ENCODE peak calls at places on chromosomes 1 and 21, in four cellular contexts. Z, B, A and L are unnamed samples.

GRCh38 chr1:200302893-200303250 is 107.0 kb downstream of the ZNF281 start:
- DNase-seq in B (no peak), A (no peak), Z (no peak), L (no peak)

GRCh38 chr1:28510350-28511223 is 4.7 kb downstream of the RCC1 start:
- DNase-seq in A (no peak), Z (no peak), B (peak; percentile 68), L (no peak)

GRCh38 chr1:165624441-165624840 is 6.6 kb upstream of the MGST3 start:
- DNase-seq in A (no peak), Z (no peak), B (no peak), L (no peak)

GRCh38 chr1:89149229-89149628 is 23.3 kb upstream of the GBP2 start:
- DNase-seq in B (no peak), Z (no peak), A (no peak), L (no peak)

GRCh38 chr1:156115514-156116374 is 1.2 kb downstream of the LMNA start:
- DNase-seq in Z (no peak), A (peak; percentile 39), B (peak; percentile 53), L (no peak)

GRCh38 chr1:154751690-154752089 is 118.4 kb downstream of the KCNN3 start:
- DNase-seq in A (peak; percentile 57), B (no peak), Z (no peak), L (no peak)

GRCh38 chr1:197958438-197958837 is 41.3 kb downstream of the LHX9 start:
- DNase-seq in A (no peak), Z (no peak), B (no peak), L (no peak)

GRCh38 chr1:28088168-28088961 is at the start of gene EYA3:
- DNase-seq in A (peak; percentile 94), Z (peak; percentile 97), B (peak; percentile 99), L (peak; percentile 92)

GRCh38 chr21:29205988-29206387 is 75.5 kb downstream of the MAP3K7CL start:
- DNase-seq in A (no peak), B (no peak), Z (no peak), L (no peak)

GRCh38 chr1:3364526-3364925 is 89.9 kb upstream of the ARHGEF16 start:
- DNase-seq in B (no peak), Z (no peak), A (no peak), L (no peak)

GRCh38 chr21:44557491-44558328 is 885 bp downstream of the KRTAP10-3 start:
- DNase-seq in Z (no peak), B (no peak), A (no peak), L (no peak)

GRCh38 chr1:56477164-56478111 is 101.9 kb downstream of the PLPP3 start:
- DNase-seq in A (no peak), B (no peak), Z (no peak), L (no peak)

GRCh38 chr21:43291347-43291950 is 122.6 kb downstream of the CRYAA start:
- DNase-seq in A (no peak), B (no peak), Z (no peak), L (no peak)

GRCh38 chr1:51381964-51382363 is 51.6 kb upstream of the TTC39A start:
- DNase-seq in B (no peak), Z (no peak), A (no peak), L (no peak)

GRCh38 chr1:227449051-227449450 is 114.3 kb upstream of the ZNF678 start:
- DNase-seq in B (peak; percentile 33), A (no peak), Z (no peak), L (no peak)

GRCh38 chr21:42527489-42528158 is 14.0 kb downstream of the SLC37A1 start:
- DNase-seq in B (no peak), Z (no peak), A (no peak), L (no peak)

GRCh38 chr1:107829083-107829771 is 135.8 kb downstream of the VAV3 start:
- DNase-seq in Z (no peak), A (no peak), B (no peak), L (no peak)

GRCh38 chr1:36759355-36759754 is 275.0 kb downstream of the GRIK3 start:
- DNase-seq in B (no peak), Z (no peak), A (no peak), L (no peak)

GRCh38 chr1:199774433-199775089 is 252.9 kb upstream of the NR5A2 start:
- DNase-seq in A (no peak), Z (no peak), B (peak; percentile 89), L (peak; percentile 36)

GRCh38 chr1:88029142-88029541 is 654.9 kb upstream of the PKN2 start:
- DNase-seq in Z (no peak), B (no peak), A (no peak), L (peak; percentile 25)

GRCh38 chr1:93338426-93338825 is 7.3 kb upstream of the DR1 start:
- DNase-seq in B (peak; percentile 87), A (peak; percentile 74), Z (no peak), L (peak; percentile 81)

GRCh38 chr1:218656301-218657037 is 311.3 kb downstream of the TGFB2 start:
- DNase-seq in B (peak; percentile 43), Z (no peak), A (peak; percentile 26), L (no peak)

GRCh38 chr1:74145086-74145485 is 52.9 kb downstream of the LRRIQ3 start:
- DNase-seq in B (no peak), Z (no peak), A (no peak), L (no peak)

GRCh38 chr1:98046031-98046641 is 125.3 kb upstream of the DPYD start:
- DNase-seq in A (peak; percentile 22), B (peak; percentile 37), Z (no peak), L (no peak)

GRCh38 chr1:1777510-1777909 is 760 bp downstream of the NADK start:
- DNase-seq in B (peak; percentile 26), Z (no peak), A (no peak), L (no peak)